ENCODE peak calls at places on chromosomes 1 and 21, in five cellular contexts. I, J, S, H and E are unnamed samples.

GRCh38 chr21:31182231-31183129 is 144.2 kb upstream of the KRTAP19-8 start:
- DNase-seq in I (no peak), J (no peak), S (no peak), H (no peak), E (no peak)

GRCh38 chr1:234721476-234722266 is 111.7 kb upstream of the IRF2BP2 start:
- DNase-seq in I (peak; percentile 71), J (no peak), S (no peak), H (no peak), E (no peak)

GRCh38 chr21:25801217-25802015 is 66.6 kb downstream of the GABPA start:
- DNase-seq in I (peak; percentile 30), J (peak; percentile 87), S (peak; percentile 73), H (peak; percentile 50), E (peak; percentile 60)

GRCh38 chr1:3135746-3136455 is 66.9 kb downstream of the PRDM16 start:
- DNase-seq in I (no peak), J (no peak), S (no peak), H (no peak), E (no peak)

GRCh38 chr1:232132572-232132971 is 497.4 kb downstream of the SIPA1L2 start:
- DNase-seq in I (no peak), J (no peak), S (no peak), H (no peak), E (no peak)

GRCh38 chr21:43611598-43612369 is 47.5 kb downstream of the HSF2BP start:
- DNase-seq in I (peak; percentile 67), J (peak; percentile 78), S (peak; percentile 59), H (no peak), E (peak; percentile 19)

GRCh38 chr1:79304131-79304530 is 297.6 kb upstream of the ADGRL4 start:
- DNase-seq in I (no peak), J (no peak), S (no peak), H (no peak), E (no peak)

GRCh38 chr1:4590766-4591165 is 63.6 kb upstream of the AJAP1 start:
- DNase-seq in I (no peak), J (no peak), S (no peak), H (no peak), E (no peak)

GRCh38 chr1:61782771-61783170 is 40.5 kb downstream of the PATJ start:
- DNase-seq in I (no peak), J (no peak), S (peak; percentile 66), H (peak; percentile 19), E (no peak)

GRCh38 chr1:173122958-173123852 is 72.5 kb upstream of the TNFSF18 start:
- DNase-seq in I (peak; percentile 80), J (no peak), S (peak; percentile 26), H (no peak), E (no peak)

GRCh38 chr1:57206038-57206437 is 217.8 kb downstream of the DAB1 start:
- DNase-seq in I (no peak), J (no peak), S (no peak), H (no peak), E (no peak)

GRCh38 chr1:117616356-117616755 is 10.5 kb downstream of the TENT5C start:
- DNase-seq in I (no peak), J (peak; percentile 95), S (no peak), H (no peak), E (no peak)

GRCh38 chr1:29469457-29469856 is 233.1 kb downstream of the PTPRU start:
- DNase-seq in I (no peak), J (no peak), S (no peak), H (no peak), E (no peak)

GRCh38 chr1:208791458-208791857 is 547.3 kb upstream of the PLXNA2 start:
- DNase-seq in I (no peak), J (no peak), S (peak; percentile 83), H (no peak), E (no peak)

GRCh38 chr1:206974154-206974553 is 3.9 kb upstream of the FCAMR start:
- DNase-seq in I (no peak), J (no peak), S (no peak), H (no peak), E (no peak)

GRCh38 chr1:246583448-246584185 is 17.4 kb downstream of the CNST start:
- DNase-seq in I (peak; percentile 38), J (no peak), S (no peak), H (no peak), E (no peak)

GRCh38 chr1:8631163-8631562 is 186.3 kb downstream of the RERE start:
- DNase-seq in I (no peak), J (no peak), S (no peak), H (no peak), E (no peak)

GRCh38 chr1:55781944-55782482 is 566.8 kb upstream of the USP24 start:
- DNase-seq in I (peak; percentile 26), J (no peak), S (peak; percentile 29), H (no peak), E (no peak)

GRCh38 chr1:7497107-7497637 is 273.9 kb upstream of the VAMP3 start:
- DNase-seq in I (no peak), J (no peak), S (no peak), H (no peak), E (no peak)

GRCh38 chr1:197733324-197733723 is 42.0 kb downstream of the DENND1B start:
- DNase-seq in I (no peak), J (no peak), S (no peak), H (no peak), E (no peak)

GRCh38 chr1:61053712-61054608 is 28.4 kb upstream of the NFIA start:
- DNase-seq in I (no peak), J (peak; percentile 78), S (no peak), H (no peak), E (no peak)

GRCh38 chr1:151563376-151563775 is 23.3 kb downstream of the TUFT1 start:
- DNase-seq in I (no peak), J (no peak), S (no peak), H (no peak), E (no peak)

GRCh38 chr1:61005572-61006386 is 76.6 kb upstream of the NFIA start:
- DNase-seq in I (peak; percentile 37), J (no peak), S (no peak), H (no peak), E (no peak)

GRCh38 chr21:31184462-31184861 is 146.2 kb upstream of the KRTAP19-8 start:
- DNase-seq in I (no peak), J (no peak), S (no peak), H (peak; percentile 32), E (no peak)

GRCh38 chr21:31236528-31236927 is 107.5 kb downstream of the TIAM1 start:
- DNase-seq in I (no peak), J (no peak), S (no peak), H (no peak), E (no peak)

GRCh38 chr21:31909153-31909771 is 36.4 kb downstream of the HUNK start:
- DNase-seq in I (no peak), J (no peak), S (no peak), H (no peak), E (no peak)

GRCh38 chr21:42971897-42972275 is 2.5 kb upstream of the PKNOX1 start:
- DNase-seq in I (no peak), J (no peak), S (no peak), H (no peak), E (no peak)

GRCh38 chr1:233490488-233490887 is 123.4 kb upstream of the KCNK1 start:
- DNase-seq in I (no peak), J (peak; percentile 61), S (no peak), H (no peak), E (no peak)

GRCh38 chr21:37153935-37154350 is 80.9 kb downstream of the TTC3 start:
- DNase-seq in I (no peak), J (no peak), S (no peak), H (no peak), E (no peak)